ENCODE peak calls at places on chromosomes 3 and 15, in eight cellular contexts. Q, M, T, X, J, V, F and K are unnamed samples. For H3K4me1 and H3K27me3, the result is how much of the 10 kb centered on the place peaks cover.

GRCh38 chr15:63843901-63844317 is 10.2 kb upstream of the HERC1 start:
- DNase-seq in X (no peak), F (no peak), V (no peak), T (peak), M (no peak), Q (no peak), J (no peak), K (no peak)

GRCh38 chr3:165827883-165828282 is 9.3 kb downstream of the BCHE start:
- DNase-seq in V (no peak), F (no peak), Q (no peak), J (no peak), M (no peak), T (no peak), X (no peak), K (no peak)

GRCh38 chr3:150314248-150315027 is 93.7 kb upstream of the TSC22D2 start:
- DNase-seq in M (no peak), F (no peak), J (no peak), Q (no peak), X (no peak), V (peak), T (peak), K (no peak)

GRCh38 chr3:73045391-73045790 is 16.1 kb upstream of the EBLN2 start:
- DNase-seq in F (no peak), X (no peak), M (no peak), T (peak), V (no peak), J (no peak), Q (no peak), K (no peak)

GRCh38 chr3:178201714-178202113 is 334.5 kb upstream of the KCNMB2 start:
- DNase-seq in X (no peak), T (no peak), V (no peak), Q (no peak), J (no peak), F (no peak), M (no peak), K (no peak)

GRCh38 chr3:68057637-68058320 is 403.4 kb upstream of the SUCLG2 start:
- DNase-seq in V (no peak), J (no peak), F (peak), X (no peak), Q (no peak), T (no peak), M (no peak), K (no peak)

GRCh38 chr15:66725468-66725785 is 23.4 kb downstream of the SMAD6 start:
- DNase-seq in F (no peak), Q (no peak), M (no peak), T (no peak), J (no peak), V (no peak), X (peak), K (no peak)

GRCh38 chr3:14792691-14793121 is 26.1 kb upstream of the FGD5 start:
- DNase-seq in T (no peak), F (no peak), V (no peak), Q (peak), X (no peak), J (no peak), M (peak), K (no peak)

GRCh38 chr3:48997714-48998637 is 7.9 kb downstream of the P4HTM start:
- DNase-seq in V (no peak), M (no peak), X (no peak), J (no peak), T (no peak), F (no peak), Q (no peak), K (no peak)

GRCh38 chr15:29862271-29862670 is 40.0 kb upstream of the TJP1 start:
- DNase-seq in T (no peak), M (no peak), Q (no peak), J (no peak), F (no peak), X (no peak), V (no peak), K (no peak)
- H3K27ac ChIP-seq in T (no peak), M (no peak), Q (no peak), J (no peak), F (no peak), X (no peak), V (no peak), K (no peak)

DNA sequence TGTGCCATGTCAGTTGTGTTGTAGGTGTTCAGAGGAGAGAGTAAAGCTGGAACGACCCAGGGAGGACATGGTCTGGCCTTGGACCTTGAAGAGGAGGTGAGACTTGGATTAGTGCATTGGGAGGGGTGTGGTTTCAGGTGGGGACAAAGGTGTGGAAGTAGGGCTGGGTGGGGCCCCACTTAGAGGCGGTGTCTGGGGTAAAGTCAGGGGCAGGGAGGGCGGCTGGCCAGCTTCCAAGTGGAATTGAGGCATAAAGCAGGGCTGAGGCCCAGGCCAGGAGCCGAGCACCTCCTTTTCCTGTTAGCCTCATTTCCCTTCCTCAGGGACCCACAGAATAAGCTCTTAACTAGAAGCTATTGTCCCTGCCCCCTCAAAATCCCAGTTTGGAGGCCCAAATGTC is 36.2 kb upstream of the FLNB start:
- DNase-seq in F (no peak), V (peak), M (no peak), J (no peak), X (no peak), Q (no peak), T (no peak), K (peak)
- H3K4me1 ChIP-seq in F (under half), V (half or more), M (under half), J (under half), X (under half), Q (under half), T (under half), K (under half)

GRCh38 chr3:172031957-172032356 is 7.4 kb upstream of the FNDC3B start:
- DNase-seq in V (no peak), Q (no peak), T (peak), J (no peak), M (no peak), X (no peak), F (no peak), K (no peak)
- H3K27me3 ChIP-seq in V (under half), Q (under half), T (under half), J (under half), M (under half), X (under half), F (under half), K (under half)

GRCh38 chr3:52532517-52532837 is 1.2 kb downstream of the NT5DC2 start:
- DNase-seq in X (peak), M (peak), V (peak), Q (peak), J (peak), T (peak), F (peak), K (peak)
- H3K27ac ChIP-seq in X (no peak), M (peak), V (no peak), Q (no peak), J (peak), T (no peak), F (no peak), K (peak)